ENCODE peak calls at places on chromosomes 4 and X, in five cellular contexts. K is pancreas, G is neural progenitor cell, R is heart right ventricle, J is tibial artery. O is an unnamed sample. For H3K4me1, the result is how much of the 10 kb centered on the place peaks cover.

GRCh38 chrX:43025806-43026205 is 247.8 kb upstream of the PPP1R2C start:
- DNase-seq in K (no peak), J (no peak), R (no peak), G (no peak), O (no peak)

GRCh38 chr4:183097251-183098079 is 1.6 kb upstream of the WWC2 start:
- DNase-seq in J (peak), K (peak), R (peak), G (peak), O (peak)

GRCh38 chr4:174010547-174010946 is 272.9 kb downstream of the FBXO8 start:
- DNase-seq in J (no peak), G (no peak), K (no peak), R (no peak), O (no peak)

GRCh38 chr4:118772149-118773081 is 63.5 kb downstream of the SEC24D start:
- DNase-seq in J (no peak), K (no peak), R (no peak), G (peak), O (no peak)

GRCh38 chr4:182126567-182126966 is 116.6 kb upstream of the TENM3 start:
- DNase-seq in G (no peak), J (no peak), R (no peak), K (no peak), O (no peak)

GRCh38 chr4:136383126-136383525 is 1149.2 kb downstream of the PCDH18 start:
- DNase-seq in K (no peak), J (no peak), R (no peak), G (no peak), O (no peak)

GRCh38 chrX:107823456-107823855 is 2.2 kb upstream of the MID2 start:
- DNase-seq in K (no peak), J (no peak), R (no peak), G (no peak), O (no peak)

GRCh38 chr4:85610450-85610849 is 135.5 kb downstream of the ARHGAP24 start:
- DNase-seq in G (no peak), K (no peak), R (no peak), J (no peak), O (no peak)

GRCh38 chr4:182382941-182383340 is 139.7 kb downstream of the TENM3 start:
- DNase-seq in K (no peak), R (no peak), J (no peak), G (no peak), O (no peak)

GRCh38 chr4:110163327-110164070 is 34.9 kb downstream of the ELOVL6 start:
- DNase-seq in G (no peak), J (no peak), R (no peak), K (no peak), O (no peak)

GRCh38 chr4:147299205-147299604 is 181.7 kb upstream of the EDNRA start:
- DNase-seq in J (no peak), R (no peak), G (no peak), K (no peak), O (no peak)

GRCh38 chr4:111849726-111850284 is 295.4 kb upstream of the FAM241A start:
- DNase-seq in K (no peak), J (no peak), R (no peak), G (no peak), O (no peak)

GRCh38 chr4:6372649-6373525 is 99.5 kb downstream of the PPP2R2C start:
- DNase-seq in R (no peak), K (no peak), G (peak), J (no peak), O (no peak)

GRCh38 chrX:311156-312129 is 7.2 kb downstream of the GTPBP6 start:
- DNase-seq in J (peak), R (no peak), K (no peak), G (no peak), O (peak)

DNA sequence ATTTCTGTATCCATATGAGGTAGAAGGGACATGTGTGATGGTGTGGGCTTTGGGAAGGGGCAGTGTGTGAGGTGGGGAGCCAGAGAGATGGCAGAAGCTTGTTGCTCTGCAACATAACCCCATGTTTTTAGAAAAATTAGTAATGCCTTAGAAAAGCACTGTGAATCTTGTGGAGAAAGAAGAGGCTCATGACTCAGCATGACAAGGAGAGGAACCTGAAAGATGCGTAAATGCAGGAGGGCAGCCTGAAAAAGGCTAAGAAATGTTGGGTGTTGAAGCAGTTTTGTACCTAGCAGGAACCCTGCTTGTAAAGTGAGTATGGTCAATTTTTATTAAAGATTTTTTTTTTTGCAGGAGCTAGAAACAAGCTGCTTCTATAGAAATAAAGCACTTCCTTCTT is 59.8 kb downstream of the ARSJ start:
- DNase-seq in K (no peak), G (no peak), R (no peak), J (no peak), O (no peak)
- H3K4me1 ChIP-seq in K (under half), G (under half), R (under half), J (under half), O (under half)

DNA sequence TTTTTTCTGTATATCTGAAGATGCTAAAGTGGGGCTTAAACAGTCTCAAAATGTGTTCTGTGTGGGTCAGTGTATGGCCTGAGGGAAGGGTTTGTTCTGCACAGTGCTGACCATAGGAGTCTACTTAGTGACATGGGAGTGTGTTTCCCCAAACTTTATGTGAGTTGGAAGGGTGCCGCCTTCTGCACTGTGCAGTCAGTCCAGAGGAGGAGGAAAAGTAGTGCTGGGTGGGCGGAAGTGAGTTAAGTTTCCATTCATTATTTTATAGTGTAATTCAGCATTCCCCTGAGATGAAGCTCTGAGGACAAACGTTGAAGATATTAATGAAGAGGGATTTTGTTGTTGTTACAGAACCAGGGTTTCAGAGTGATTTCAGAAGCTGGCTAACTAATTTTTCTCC is 2.9 kb downstream of the CHST7 start:
- DNase-seq in R (no peak), J (peak), G (no peak), K (no peak), O (no peak)
- H3K4me3 ChIP-seq in R (peak), J (peak), G (peak), K (no peak), O (peak)

DNA sequence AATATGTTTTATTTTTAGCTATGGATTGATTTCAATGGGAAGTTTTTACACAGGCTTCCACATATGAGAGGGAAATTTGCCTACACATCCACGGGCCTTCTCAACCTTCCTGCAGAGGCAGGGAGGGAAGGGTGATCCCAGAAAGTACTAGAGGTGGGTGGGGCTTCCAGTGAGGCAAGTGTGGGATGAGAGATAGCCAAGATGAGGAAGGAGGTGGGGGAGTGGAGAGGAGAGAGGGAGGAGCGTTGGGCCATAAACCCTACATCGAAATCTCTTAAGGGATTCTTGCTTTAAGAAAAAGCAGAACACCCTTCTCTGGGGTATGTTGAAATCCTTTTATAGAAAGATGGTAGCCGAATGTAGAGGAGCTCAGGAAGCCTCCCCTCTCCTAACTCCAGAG is 19.0 kb downstream of the NKX6-1 start:
- DNase-seq in J (no peak), K (no peak), R (no peak), G (no peak), O (no peak)
- TF ChIP-seq CTCF in J (no peak), K (no peak), R (no peak), G (no peak), O (no peak)

GRCh38 chr4:169252339-169253086 is 18.2 kb downstream of the SH3RF1 start:
- DNase-seq in K (no peak), J (no peak), R (no peak), G (no peak), O (no peak)
- H3K4me1 ChIP-seq in K (half or more), J (half or more), R (half or more), G (under half), O (under half)

DNA sequence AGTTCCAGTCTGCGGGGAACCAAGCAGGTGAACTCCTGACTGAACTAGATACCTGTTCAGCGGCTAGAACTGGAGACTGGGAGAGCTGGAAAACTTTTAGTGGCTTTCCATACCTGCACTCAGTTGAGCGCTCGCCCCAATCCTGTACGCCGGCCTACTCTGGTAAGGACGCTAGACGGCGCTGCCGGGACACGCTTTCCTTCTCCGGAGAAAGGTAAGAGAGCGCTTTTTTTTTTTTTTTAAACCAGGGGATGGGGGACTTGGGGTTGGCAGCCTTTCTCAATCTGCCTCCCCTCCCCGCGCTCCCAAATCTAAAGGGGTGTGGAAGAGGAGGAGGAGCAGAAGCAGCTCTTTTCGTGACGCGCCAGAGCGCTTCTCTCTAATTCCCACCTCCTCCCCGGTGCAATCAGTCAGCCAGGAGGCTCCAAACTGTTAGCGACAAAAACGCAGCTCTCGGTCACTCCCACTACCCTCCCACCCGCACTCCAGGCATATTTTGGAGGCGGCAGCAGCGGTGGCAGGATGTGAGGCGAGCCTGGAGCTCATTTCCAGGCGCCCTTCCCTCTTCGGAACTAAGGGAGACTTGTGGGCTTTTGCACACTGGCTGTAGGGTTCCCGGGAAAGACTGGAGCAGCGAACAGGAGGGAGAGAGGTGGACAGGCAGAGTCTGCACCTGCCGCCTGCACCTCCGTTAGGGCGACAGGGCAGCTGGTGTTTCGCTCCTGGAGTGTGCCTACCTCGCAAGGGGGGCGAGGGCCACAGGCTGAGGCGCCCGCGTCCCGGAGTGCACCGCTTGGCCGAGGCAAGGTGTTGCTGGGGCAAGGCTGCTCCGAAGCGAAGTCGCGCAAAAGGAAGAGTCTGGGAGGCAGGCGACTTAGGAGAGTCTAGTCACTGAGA is at the start of gene IL1RAPL2:
- DNase-seq in G (peak), K (peak), R (peak), J (no peak), O (no peak)
- H3K4me3 ChIP-seq in G (peak), K (no peak), R (peak), J (no peak), O (peak)

GRCh38 chr4:153465145-153465544 is 1.0 kb upstream of the TMEM131L start:
- DNase-seq in R (no peak), J (no peak), K (no peak), G (no peak), O (no peak)

GRCh38 chr4:153466637-153467153 is 535 bp downstream of the TMEM131L start:
- DNase-seq in R (peak), J (no peak), K (peak), G (peak), O (no peak)

GRCh38 chr4:153464068-153464467 is 2.1 kb upstream of the TMEM131L start:
- DNase-seq in R (no peak), G (no peak), K (peak), J (no peak), O (no peak)

GRCh38 chr4:153465922-153466636 is at the start of gene TMEM131L:
- DNase-seq in J (peak), R (peak), G (peak), K (peak), O (peak)

GRCh38 chr4:153465583-153465921 is 608 bp upstream of the TMEM131L start:
- DNase-seq in J (peak), K (peak), R (peak), G (peak), O (peak)
- TF ChIP-seq CTCF in J (peak), K (no peak), R (no peak), G (no peak), O (peak)